ENCODE peak calls at places on chromosomes 16 and 17, in six cellular contexts. K is IMR-90, W is esophagus squamous epithelium, H is aorta, F is ascending aorta, L is A549. T is an unnamed sample. For H3K4me1, the result is how much of the 10 kb centered on the place peaks cover.

GRCh38 chr16:35731341-35732040 is 2272.1 kb downstream of the TP53TG3F start:
- DNase-seq in K (no peak), W (no peak), H (no peak), F (peak), L (no peak), T (no peak)

GRCh38 chr17:14032234-14032633 is 37.1 kb upstream of the COX10 start:
- DNase-seq in K (no peak), W (no peak), H (no peak), F (no peak), L (no peak), T (no peak)

GRCh38 chr17:44091200-44091997 is 20.9 kb downstream of the G6PC3 start:
- DNase-seq in K (no peak), W (no peak), H (no peak), F (no peak), L (no peak), T (no peak)

GRCh38 chr16:21161211-21161610 is 2.7 kb downstream of the LDAF1 start:
- DNase-seq in K (peak), W (no peak), H (no peak), F (no peak), L (no peak), T (no peak)

GRCh38 chr16:57265850-57266530 is 18.5 kb downstream of the PLLP start:
- DNase-seq in K (no peak), W (no peak), H (peak), F (no peak), L (no peak), T (no peak)

GRCh38 chr16:55240933-55241332 is 83.1 kb upstream of the IRX6 start:
- DNase-seq in K (no peak), W (no peak), H (no peak), F (no peak), L (no peak), T (no peak)

GRCh38 chr16:72657791-72658190 is 390.1 kb downstream of the ZFHX3 start:
- DNase-seq in K (no peak), W (no peak), H (no peak), F (no peak), L (no peak), T (no peak)

GRCh38 chr17:65102788-65103187 is 34.4 kb upstream of the RGS9 start:
- DNase-seq in K (no peak), W (no peak), H (no peak), F (no peak), L (no peak), T (no peak)

GRCh38 chr17:60952747-60953146 is 275.1 kb downstream of the BCAS3 start:
- DNase-seq in K (no peak), W (no peak), H (no peak), F (no peak), L (no peak), T (no peak)

GRCh38 chr16:73047221-73047535 is 750 bp downstream of the ZFHX3 start:
- DNase-seq in K (peak), W (no peak), H (no peak), F (no peak), L (no peak), T (no peak)

DNA sequence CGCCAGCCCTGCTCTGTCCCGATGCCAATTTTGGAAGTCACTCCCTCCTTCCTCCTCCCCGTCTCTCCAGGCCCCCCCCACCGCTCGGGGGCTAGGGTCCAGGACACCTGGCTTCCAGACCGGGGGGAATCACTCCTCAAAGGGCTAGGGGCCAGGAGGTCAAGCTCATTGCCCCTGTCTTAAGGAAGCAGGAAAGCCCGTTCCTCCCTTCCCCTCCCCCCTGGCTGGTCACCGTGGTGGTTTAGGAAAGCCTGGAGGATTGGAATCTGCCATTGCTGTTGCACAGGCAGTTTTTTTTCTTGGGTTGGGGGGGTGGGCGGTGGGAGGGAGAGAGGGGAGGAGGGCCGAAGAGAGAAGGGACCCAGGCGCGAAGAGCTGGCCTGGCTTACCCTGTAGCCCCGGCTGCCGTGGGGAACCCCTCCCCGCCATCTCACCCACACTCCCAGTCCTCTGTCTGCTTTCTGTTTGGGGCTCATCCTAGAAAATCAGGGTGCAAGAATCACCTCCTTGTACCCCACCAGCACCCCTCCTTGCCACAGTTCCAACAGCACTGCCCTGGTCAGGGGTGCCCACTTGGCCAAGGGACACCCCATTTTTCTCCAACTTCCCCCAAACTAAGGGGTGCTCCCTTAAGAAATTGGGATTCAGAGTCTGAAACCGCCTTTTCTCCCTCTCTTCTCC is 2.9 kb upstream of the BCL6B start:
- DNase-seq in K (peak), W (no peak), H (no peak), F (peak), L (peak), T (no peak)
- H3K4me3 ChIP-seq in K (peak), W (peak), H (peak), F (peak), L (peak), T (no peak)

GRCh38 chr16:75532791-75533190 is 3.1 kb downstream of the CHST5 start:
- DNase-seq in K (no peak), W (no peak), H (peak), F (no peak), L (no peak), T (no peak)
- H3K27ac ChIP-seq in K (no peak), W (no peak), H (no peak), F (no peak), L (no peak), T (no peak)

GRCh38 chr16:9821970-9822369 is 360.3 kb downstream of the GRIN2A start:
- DNase-seq in K (no peak), W (no peak), H (no peak), F (no peak), L (no peak), T (no peak)
- H3K4me1 ChIP-seq in K (under half), W (under half), H (under half), F (under half), L (under half), T (under half)

GRCh38 chr16:1019234-1019933 is 37.8 kb downstream of the SOX8 start:
- DNase-seq in K (peak), W (no peak), H (peak), F (peak), L (no peak), T (no peak)
- H3K4me3 ChIP-seq in K (no peak), W (peak), H (no peak), F (no peak), L (no peak), T (no peak)

DNA sequence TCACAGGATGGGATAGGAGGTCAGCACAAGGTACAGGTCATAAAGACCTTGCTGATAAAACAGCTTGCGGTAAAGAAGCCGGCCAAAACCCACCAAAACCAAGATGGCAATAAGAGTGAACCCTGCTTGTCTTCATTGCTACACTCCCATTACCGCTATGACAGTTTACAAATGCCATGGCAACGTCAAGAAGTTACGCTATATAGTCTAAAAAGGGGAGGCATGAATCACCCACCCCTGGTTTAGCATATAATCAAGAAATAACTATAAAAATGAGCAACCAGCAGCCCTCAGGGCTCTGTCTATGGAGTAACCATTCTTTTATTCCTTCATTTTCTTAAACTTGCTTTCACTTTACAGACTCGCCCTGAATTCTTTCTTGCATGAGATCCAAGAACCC is 1.1 kb upstream of the HSBP1 start:
- DNase-seq in K (no peak), W (no peak), H (no peak), F (no peak), L (no peak), T (no peak)
- H3K27ac ChIP-seq in K (no peak), W (no peak), H (no peak), F (peak), L (no peak), T (no peak)

GRCh38 chr17:34998205-34998604 is 17.9 kb downstream of the LIG3 start:
- DNase-seq in K (peak), W (peak), H (peak), F (no peak), L (peak), T (peak)
- H3K4me1 ChIP-seq in K (under half), W (half or more), H (under half), F (under half), L (under half), T (under half)

GRCh38 chr17:77130521-77130920 is 10.2 kb upstream of the SEC14L1 start:
- DNase-seq in K (no peak), W (no peak), H (peak), F (no peak), L (no peak), T (no peak)
- H3K4me3 ChIP-seq in K (no peak), W (no peak), H (no peak), F (no peak), L (no peak), T (no peak)

DNA sequence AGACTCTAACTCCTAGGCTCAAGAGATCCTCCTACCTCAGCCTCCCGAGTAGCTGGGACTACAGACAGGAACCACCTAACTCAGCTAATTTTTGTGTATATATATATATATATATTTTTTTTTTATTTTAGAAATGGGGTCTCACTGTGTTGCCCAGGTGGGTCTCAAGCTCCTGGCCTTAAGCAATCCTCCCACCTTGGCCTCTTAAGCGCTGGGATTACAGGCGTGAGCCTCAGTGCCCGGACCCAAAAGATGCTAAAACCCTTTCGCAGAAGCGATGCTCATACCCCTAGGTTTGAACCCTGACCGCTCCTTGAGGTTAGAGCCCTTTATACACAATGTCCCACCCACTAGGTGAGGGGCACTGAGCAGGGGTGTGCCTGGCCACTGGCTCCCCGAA is 2.2 kb upstream of the CLDN9 start:
- DNase-seq in K (no peak), W (no peak), H (no peak), F (no peak), L (no peak), T (no peak)
- H3K27ac ChIP-seq in K (no peak), W (no peak), H (no peak), F (no peak), L (no peak), T (no peak)

T was measured in naive thymus-derived CD4-positive, alpha-beta T cell.